ENCODE peak calls at places on chromosomes 3 and 15, in seven cellular contexts. One of them, this sample, is unnamed.

GRCh38 chr3:112042842-112043280 is 8.3 kb downstream of the TMPRSS7 start:
- DNase-seq in uterus: no peak
- DNase-seq in transverse colon: peak; percentile 10
- DNase-seq in A549: peak; percentile 18
- DNase-seq in ovary: no peak
- DNase-seq in right lobe of liver: no peak
- DNase-seq in lower leg skin: no peak
- DNase-seq in this sample: no peak

GRCh38 chr3:37660782-37661181 is 200.9 kb upstream of the CTDSPL start:
- DNase-seq in uterus: no peak
- DNase-seq in transverse colon: no peak
- DNase-seq in A549: no peak
- DNase-seq in ovary: no peak
- DNase-seq in right lobe of liver: no peak
- DNase-seq in lower leg skin: no peak
- DNase-seq in this sample: no peak

GRCh38 chr3:61257148-61257547 is 5.9 kb upstream of the FHIT start:
- DNase-seq in uterus: no peak
- DNase-seq in transverse colon: no peak
- DNase-seq in A549: no peak
- DNase-seq in ovary: no peak
- DNase-seq in right lobe of liver: no peak
- DNase-seq in lower leg skin: no peak
- DNase-seq in this sample: no peak

GRCh38 chr3:143035466-143036214 is 34.3 kb downstream of the U2SURP start:
- DNase-seq in uterus: no peak
- DNase-seq in transverse colon: no peak
- DNase-seq in A549: no peak
- DNase-seq in ovary: no peak
- DNase-seq in right lobe of liver: no peak
- DNase-seq in lower leg skin: no peak
- DNase-seq in this sample: no peak

GRCh38 chr15:42060477-42060763 is 33.9 kb downstream of the PLA2G4D start:
- DNase-seq in uterus: no peak
- DNase-seq in transverse colon: no peak
- DNase-seq in A549: no peak
- DNase-seq in ovary: no peak
- DNase-seq in right lobe of liver: no peak
- DNase-seq in lower leg skin: peak; percentile 14
- DNase-seq in this sample: no peak

GRCh38 chr3:115922681-115923347 is 299.5 kb downstream of the GAP43 start:
- DNase-seq in uterus: no peak
- DNase-seq in transverse colon: no peak
- DNase-seq in A549: peak; percentile 15
- DNase-seq in ovary: no peak
- DNase-seq in right lobe of liver: no peak
- DNase-seq in lower leg skin: no peak
- DNase-seq in this sample: no peak

GRCh38 chr15:58931985-58932384 is 1.5 kb downstream of the SLTM start:
- DNase-seq in uterus: no peak
- DNase-seq in transverse colon: peak; percentile 25
- DNase-seq in A549: peak; percentile 22
- DNase-seq in ovary: no peak
- DNase-seq in right lobe of liver: no peak
- DNase-seq in lower leg skin: no peak
- DNase-seq in this sample: peak; percentile 38

GRCh38 chr3:99645277-99646106 is 7.1 kb downstream of the COL8A1 start:
- DNase-seq in uterus: no peak
- DNase-seq in transverse colon: no peak
- DNase-seq in A549: peak; percentile 41
- DNase-seq in ovary: peak; percentile 31
- DNase-seq in right lobe of liver: no peak
- DNase-seq in lower leg skin: no peak
- DNase-seq in this sample: no peak

GRCh38 chr3:151276038-151277027 is 2.0 kb downstream of the P2RY14 start:
- DNase-seq in uterus: no peak
- DNase-seq in transverse colon: no peak
- DNase-seq in A549: no peak
- DNase-seq in ovary: no peak
- DNase-seq in right lobe of liver: no peak
- DNase-seq in lower leg skin: no peak
- DNase-seq in this sample: no peak

GRCh38 chr15:100880897-100881242 is 1.2 kb downstream of the ALDH1A3 start:
- DNase-seq in uterus: no peak
- DNase-seq in transverse colon: no peak
- DNase-seq in A549: no peak
- DNase-seq in ovary: no peak
- DNase-seq in right lobe of liver: no peak
- DNase-seq in lower leg skin: no peak
- DNase-seq in this sample: no peak

GRCh38 chr3:127490271-127491023 is 100.1 kb downstream of the TPRA1 start:
- DNase-seq in uterus: no peak
- DNase-seq in transverse colon: no peak
- DNase-seq in A549: no peak
- DNase-seq in ovary: no peak
- DNase-seq in right lobe of liver: no peak
- DNase-seq in lower leg skin: no peak
- DNase-seq in this sample: no peak

GRCh38 chr15:32867313-32867626 is 149.5 kb downstream of the GREM1 start:
- DNase-seq in uterus: no peak
- DNase-seq in transverse colon: no peak
- DNase-seq in A549: peak; percentile 93
- DNase-seq in ovary: no peak
- DNase-seq in right lobe of liver: no peak
- DNase-seq in lower leg skin: no peak
- DNase-seq in this sample: no peak

GRCh38 chr3:140537075-140537474 is 140.8 kb upstream of the TRIM42 start:
- DNase-seq in uterus: no peak
- DNase-seq in transverse colon: no peak
- DNase-seq in A549: no peak
- DNase-seq in ovary: no peak
- DNase-seq in right lobe of liver: no peak
- DNase-seq in lower leg skin: no peak
- DNase-seq in this sample: no peak

GRCh38 chr3:59559721-59560514 is 510.1 kb upstream of the CFAP20DC start:
- DNase-seq in uterus: no peak
- DNase-seq in transverse colon: no peak
- DNase-seq in A549: peak; percentile 62
- DNase-seq in ovary: no peak
- DNase-seq in right lobe of liver: no peak
- DNase-seq in lower leg skin: no peak
- DNase-seq in this sample: no peak

GRCh38 chr3:96755519-96755918 is 58.9 kb upstream of the EPHA6 start:
- DNase-seq in uterus: no peak
- DNase-seq in transverse colon: no peak
- DNase-seq in A549: no peak
- DNase-seq in ovary: no peak
- DNase-seq in right lobe of liver: no peak
- DNase-seq in lower leg skin: no peak
- DNase-seq in this sample: no peak

GRCh38 chr3:46970391-46971091 is 6.0 kb downstream of the CCDC12 start:
- DNase-seq in uterus: no peak
- DNase-seq in transverse colon: no peak
- DNase-seq in A549: peak; percentile 41
- DNase-seq in ovary: no peak
- DNase-seq in right lobe of liver: peak; percentile 68
- DNase-seq in lower leg skin: no peak
- DNase-seq in this sample: no peak

GRCh38 chr3:32818431-32819085 is 761 bp downstream of the TRIM71 start:
- DNase-seq in uterus: no peak
- DNase-seq in transverse colon: no peak
- DNase-seq in A549: no peak
- DNase-seq in ovary: no peak
- DNase-seq in right lobe of liver: no peak
- DNase-seq in lower leg skin: no peak
- DNase-seq in this sample: no peak

GRCh38 chr3:12503126-12503952 is 19.1 kb downstream of the TSEN2 start:
- DNase-seq in uterus: no peak
- DNase-seq in transverse colon: no peak
- DNase-seq in A549: no peak
- DNase-seq in ovary: no peak
- DNase-seq in right lobe of liver: no peak
- DNase-seq in lower leg skin: no peak
- DNase-seq in this sample: no peak

GRCh38 chr3:15768421-15769255 is 29.1 kb downstream of the ANKRD28 start:
- DNase-seq in uterus: no peak
- DNase-seq in transverse colon: no peak
- DNase-seq in A549: peak; percentile 90
- DNase-seq in ovary: peak; percentile 21
- DNase-seq in right lobe of liver: peak; percentile 52
- DNase-seq in lower leg skin: no peak
- DNase-seq in this sample: peak; percentile 63

GRCh38 chr3:52891164-52891563 is 6.2 kb downstream of the STIMATE start:
- DNase-seq in uterus: no peak
- DNase-seq in transverse colon: no peak
- DNase-seq in A549: no peak
- DNase-seq in ovary: no peak
- DNase-seq in right lobe of liver: no peak
- DNase-seq in lower leg skin: no peak
- DNase-seq in this sample: peak; percentile 64

GRCh38 chr3:159672728-159673471 is 315.7 kb upstream of the IL12A start:
- DNase-seq in uterus: no peak
- DNase-seq in transverse colon: no peak
- DNase-seq in A549: peak; percentile 16
- DNase-seq in ovary: no peak
- DNase-seq in right lobe of liver: no peak
- DNase-seq in lower leg skin: no peak
- DNase-seq in this sample: no peak

GRCh38 chr3:177519588-177519987 is 322.3 kb upstream of the TBL1XR1 start:
- DNase-seq in uterus: no peak
- DNase-seq in transverse colon: no peak
- DNase-seq in A549: no peak
- DNase-seq in ovary: no peak
- DNase-seq in right lobe of liver: no peak
- DNase-seq in lower leg skin: no peak
- DNase-seq in this sample: no peak

GRCh38 chr3:128969993-128970740 is 23.7 kb downstream of the CFAP92 start:
- DNase-seq in uterus: peak; percentile 51
- DNase-seq in transverse colon: peak; percentile 35
- DNase-seq in A549: peak; percentile 37
- DNase-seq in ovary: peak; percentile 59
- DNase-seq in right lobe of liver: no peak
- DNase-seq in lower leg skin: no peak
- DNase-seq in this sample: peak; percentile 35

GRCh38 chr3:46881819-46882376 is 4.4 kb downstream of the PTH1R start:
- DNase-seq in uterus: peak; percentile 69
- DNase-seq in transverse colon: peak; percentile 19
- DNase-seq in A549: no peak
- DNase-seq in ovary: peak; percentile 77
- DNase-seq in right lobe of liver: no peak
- DNase-seq in lower leg skin: no peak
- DNase-seq in this sample: no peak

GRCh38 chr3:81931852-81932251 is 170.4 kb upstream of the GBE1 start:
- DNase-seq in uterus: no peak
- DNase-seq in transverse colon: no peak
- DNase-seq in A549: no peak
- DNase-seq in ovary: no peak
- DNase-seq in right lobe of liver: no peak
- DNase-seq in lower leg skin: no peak
- DNase-seq in this sample: no peak

GRCh38 chr15:93180128-93180527 is 91.1 kb upstream of the RGMA start:
- DNase-seq in uterus: no peak
- DNase-seq in transverse colon: no peak
- DNase-seq in A549: no peak
- DNase-seq in ovary: no peak
- DNase-seq in right lobe of liver: no peak
- DNase-seq in lower leg skin: no peak
- DNase-seq in this sample: no peak
- TF ChIP-seq POLR2A in uterus: no peak
- TF ChIP-seq POLR2A in transverse colon: no peak
- TF ChIP-seq POLR2A in A549: no peak
- TF ChIP-seq POLR2A in ovary: no peak
- TF ChIP-seq POLR2A in right lobe of liver: no peak
- TF ChIP-seq POLR2A in lower leg skin: no peak
- TF ChIP-seq POLR2A in this sample: no peak

DNA sequence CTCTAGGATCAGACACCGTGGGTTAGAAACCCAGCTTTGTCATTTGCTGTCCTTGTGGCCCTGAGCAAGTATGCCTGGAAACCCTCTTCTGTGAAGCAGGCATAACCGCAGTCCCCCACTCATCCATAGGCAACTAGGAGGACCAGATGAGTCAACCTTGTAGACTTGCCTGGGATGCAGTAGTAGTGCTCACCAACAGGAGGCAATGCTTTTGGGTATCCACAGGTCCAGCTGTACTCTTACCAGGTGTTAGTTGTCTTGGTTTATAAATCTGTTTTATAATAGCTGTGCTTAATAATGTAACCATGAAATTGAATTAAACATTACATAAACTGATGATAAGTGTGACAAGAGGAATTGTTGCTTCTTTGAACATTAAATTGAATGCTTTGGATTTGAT is 389.3 kb downstream of the IL20RB start:
- DNase-seq in uterus: no peak
- DNase-seq in transverse colon: no peak
- DNase-seq in A549: peak; percentile 1
- DNase-seq in ovary: no peak
- DNase-seq in right lobe of liver: no peak
- DNase-seq in lower leg skin: no peak
- DNase-seq in this sample: no peak
- TF ChIP-seq CTCF in uterus: no peak
- TF ChIP-seq CTCF in transverse colon: no peak
- TF ChIP-seq CTCF in A549: no peak
- TF ChIP-seq CTCF in ovary: no peak
- TF ChIP-seq CTCF in right lobe of liver: no peak
- TF ChIP-seq CTCF in lower leg skin: no peak
- TF ChIP-seq CTCF in this sample: no peak

DNA sequence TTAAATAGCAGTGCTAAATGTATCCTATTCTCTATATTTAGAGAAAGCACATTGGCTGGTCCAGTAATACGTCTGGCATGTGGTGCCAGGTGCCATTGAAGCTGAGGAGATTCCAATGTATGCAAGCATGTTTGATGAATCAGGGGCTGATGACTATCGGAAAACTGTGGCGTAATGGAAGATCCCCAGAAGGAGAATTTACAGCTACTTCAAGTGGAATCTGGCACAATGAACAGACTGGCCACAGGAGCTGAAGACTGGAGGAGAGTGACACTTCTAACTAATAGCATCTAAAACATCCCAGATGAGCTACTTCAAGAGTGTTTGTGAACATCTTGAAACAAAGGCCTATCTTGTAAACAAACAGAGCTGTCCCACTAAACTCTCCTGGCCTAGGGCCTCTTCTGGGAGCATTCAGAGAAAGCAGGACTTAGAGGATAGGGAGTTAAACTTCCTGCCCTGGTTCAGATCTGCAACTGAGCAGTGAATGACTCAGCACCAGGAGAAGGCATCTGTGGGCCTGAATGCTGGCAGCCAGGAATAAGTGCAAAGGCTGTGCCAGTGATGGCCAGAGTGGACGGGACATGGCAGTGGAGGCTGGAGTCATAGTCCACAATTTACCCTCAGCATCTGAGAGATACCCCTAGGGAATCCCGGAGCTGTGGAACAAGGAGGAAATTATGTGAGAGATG is 15.3 kb upstream of the ACTC1 start:
- DNase-seq in uterus: no peak
- DNase-seq in transverse colon: no peak
- DNase-seq in A549: peak; percentile 85
- DNase-seq in ovary: no peak
- DNase-seq in right lobe of liver: no peak
- DNase-seq in lower leg skin: no peak
- DNase-seq in this sample: no peak
- TF ChIP-seq POLR2A in uterus: no peak
- TF ChIP-seq POLR2A in transverse colon: no peak
- TF ChIP-seq POLR2A in A549: no peak
- TF ChIP-seq POLR2A in ovary: no peak
- TF ChIP-seq POLR2A in right lobe of liver: no peak
- TF ChIP-seq POLR2A in lower leg skin: no peak
- TF ChIP-seq POLR2A in this sample: no peak

GRCh38 chr3:195532345-195532744 is 10.8 kb downstream of the PPP1R2 start:
- DNase-seq in uterus: no peak
- DNase-seq in transverse colon: no peak
- DNase-seq in A549: no peak
- DNase-seq in ovary: no peak
- DNase-seq in right lobe of liver: no peak
- DNase-seq in lower leg skin: no peak
- DNase-seq in this sample: no peak
- TF ChIP-seq CTCF in uterus: no peak
- TF ChIP-seq CTCF in transverse colon: no peak
- TF ChIP-seq CTCF in A549: no peak
- TF ChIP-seq CTCF in ovary: no peak
- TF ChIP-seq CTCF in right lobe of liver: no peak
- TF ChIP-seq CTCF in lower leg skin: no peak
- TF ChIP-seq CTCF in this sample: no peak

This sample was measured in thyroid gland.